ENCODE peak calls at places on chromosomes 4 and X, in four cellular contexts. One of them, this sample, is unnamed. For H3K9me3 and H3K4me1, the result is how much of the 10 kb centered on the place peaks cover.

GRCh38 chr4:38696697-38697096 is 32.7 kb downstream of the KLF3 start:
- DNase-seq in HCT116: no peak
- DNase-seq in endothelial cell of umbilical vein: no peak
- DNase-seq in upper lobe of right lung: no peak
- DNase-seq in this sample: no peak

GRCh38 chr4:169773889-169774288 is 16.1 kb upstream of the HPF1 start:
- DNase-seq in endothelial cell of umbilical vein: no peak
- DNase-seq in HCT116: no peak
- DNase-seq in upper lobe of right lung: no peak
- DNase-seq in this sample: no peak

GRCh38 chrX:40581333-40581910 is 652 bp downstream of the ATP6AP2 start:
- DNase-seq in endothelial cell of umbilical vein: peak
- DNase-seq in HCT116: no peak
- DNase-seq in upper lobe of right lung: no peak
- DNase-seq in this sample: no peak

GRCh38 chr4:35500812-35501211 is 743.5 kb downstream of the ARAP2 start:
- DNase-seq in upper lobe of right lung: no peak
- DNase-seq in HCT116: no peak
- DNase-seq in endothelial cell of umbilical vein: no peak
- DNase-seq in this sample: no peak

GRCh38 chrX:1316527-1316926 is 20.1 kb upstream of the IL3RA start:
- DNase-seq in HCT116: no peak
- DNase-seq in upper lobe of right lung: peak
- DNase-seq in endothelial cell of umbilical vein: no peak
- DNase-seq in this sample: peak

GRCh38 chrX:133792198-133792953 is 193.0 kb downstream of the GPC3 start:
- DNase-seq in upper lobe of right lung: peak
- DNase-seq in endothelial cell of umbilical vein: peak
- DNase-seq in HCT116: peak
- DNase-seq in this sample: peak

GRCh38 chr4:7313361-7313811 is 121.0 kb downstream of the SORCS2 start:
- DNase-seq in upper lobe of right lung: no peak
- DNase-seq in HCT116: no peak
- DNase-seq in endothelial cell of umbilical vein: no peak
- DNase-seq in this sample: no peak

GRCh38 chr4:15116509-15117079 is 114.3 kb downstream of the CPEB2 start:
- DNase-seq in endothelial cell of umbilical vein: no peak
- DNase-seq in HCT116: no peak
- DNase-seq in upper lobe of right lung: no peak
- DNase-seq in this sample: no peak

GRCh38 chrX:65596270-65596669 is 61.7 kb upstream of the LAS1L start:
- DNase-seq in HCT116: no peak
- DNase-seq in endothelial cell of umbilical vein: peak
- DNase-seq in upper lobe of right lung: no peak
- DNase-seq in this sample: no peak

GRCh38 chr4:142567199-142567598 is 278.9 kb downstream of the INPP4B start:
- DNase-seq in upper lobe of right lung: no peak
- DNase-seq in endothelial cell of umbilical vein: no peak
- DNase-seq in HCT116: peak
- DNase-seq in this sample: no peak

GRCh38 chr4:40976343-40976742 is 226.6 kb downstream of the NSUN7 start:
- DNase-seq in upper lobe of right lung: no peak
- DNase-seq in HCT116: peak
- DNase-seq in endothelial cell of umbilical vein: peak
- DNase-seq in this sample: no peak

GRCh38 chr4:180823116-180823515 is 1420.1 kb upstream of the TENM3 start:
- DNase-seq in HCT116: no peak
- DNase-seq in upper lobe of right lung: no peak
- DNase-seq in endothelial cell of umbilical vein: no peak
- DNase-seq in this sample: no peak

GRCh38 chr4:123788577-123788976 is 392.0 kb downstream of the SPRY1 start:
- DNase-seq in endothelial cell of umbilical vein: no peak
- DNase-seq in HCT116: no peak
- DNase-seq in upper lobe of right lung: no peak
- DNase-seq in this sample: no peak

GRCh38 chr4:137420901-137421384 is 111.4 kb downstream of the PCDH18 start:
- DNase-seq in upper lobe of right lung: no peak
- DNase-seq in endothelial cell of umbilical vein: no peak
- DNase-seq in HCT116: no peak
- DNase-seq in this sample: no peak

GRCh38 chrX:72712094-72712755 is 1.9 kb downstream of the PHKA1 start:
- DNase-seq in endothelial cell of umbilical vein: peak
- DNase-seq in upper lobe of right lung: no peak
- DNase-seq in HCT116: no peak
- DNase-seq in this sample: no peak

GRCh38 chr4:187618701-187619278 is 376.8 kb upstream of the ZFP42 start:
- DNase-seq in endothelial cell of umbilical vein: no peak
- DNase-seq in HCT116: no peak
- DNase-seq in upper lobe of right lung: no peak
- DNase-seq in this sample: no peak

GRCh38 chrX:46649421-46650260 is 76.1 kb downstream of the CHST7 start:
- DNase-seq in endothelial cell of umbilical vein: peak
- DNase-seq in HCT116: no peak
- DNase-seq in upper lobe of right lung: no peak
- DNase-seq in this sample: peak

GRCh38 chrX:19616959-19617358 is 101.7 kb upstream of the MAP3K15 start:
- DNase-seq in HCT116: no peak
- DNase-seq in endothelial cell of umbilical vein: no peak
- DNase-seq in upper lobe of right lung: no peak
- DNase-seq in this sample: no peak

GRCh38 chr4:5908836-5909235 is 15.9 kb upstream of the CRMP1 start:
- DNase-seq in upper lobe of right lung: no peak
- DNase-seq in endothelial cell of umbilical vein: no peak
- DNase-seq in HCT116: no peak
- DNase-seq in this sample: no peak

GRCh38 chr4:6732441-6733357 is 16.7 kb downstream of the BLOC1S4 start:
- DNase-seq in upper lobe of right lung: peak
- DNase-seq in HCT116: peak
- DNase-seq in endothelial cell of umbilical vein: peak
- DNase-seq in this sample: peak

GRCh38 chr4:12499693-12500092 is 984.4 kb downstream of the RAB28 start:
- DNase-seq in upper lobe of right lung: no peak
- DNase-seq in HCT116: no peak
- DNase-seq in endothelial cell of umbilical vein: no peak
- DNase-seq in this sample: no peak

GRCh38 chrX:39063037-39063436 is 261.8 kb downstream of the MID1IP1 start:
- DNase-seq in HCT116: no peak
- DNase-seq in endothelial cell of umbilical vein: no peak
- DNase-seq in upper lobe of right lung: peak
- DNase-seq in this sample: peak

GRCh38 chr4:133190098-133190497 is 41.0 kb downstream of the PCDH10 start:
- DNase-seq in upper lobe of right lung: no peak
- DNase-seq in endothelial cell of umbilical vein: no peak
- DNase-seq in HCT116: no peak
- DNase-seq in this sample: no peak

GRCh38 chr4:30770049-30770549 is 49.9 kb downstream of the PCDH7 start:
- DNase-seq in endothelial cell of umbilical vein: peak
- DNase-seq in upper lobe of right lung: no peak
- DNase-seq in HCT116: peak
- DNase-seq in this sample: no peak

GRCh38 chrX:151641564-151641963 is 53.7 kb upstream of the PRRG3 start:
- DNase-seq in upper lobe of right lung: no peak
- DNase-seq in HCT116: no peak
- DNase-seq in endothelial cell of umbilical vein: no peak
- DNase-seq in this sample: no peak

GRCh38 chr4:16227462-16227868 is 1.2 kb upstream of the TAPT1 start:
- DNase-seq in upper lobe of right lung: peak
- DNase-seq in HCT116: no peak
- DNase-seq in endothelial cell of umbilical vein: peak
- DNase-seq in this sample: peak

GRCh38 chr4:166972071-166972470 is 262.2 kb downstream of the SPOCK3 start:
- DNase-seq in upper lobe of right lung: no peak
- DNase-seq in HCT116: no peak
- DNase-seq in endothelial cell of umbilical vein: no peak
- DNase-seq in this sample: no peak

GRCh38 chrX:135264210-135264609 is 12.3 kb downstream of the ETDA start:
- DNase-seq in upper lobe of right lung: no peak
- DNase-seq in endothelial cell of umbilical vein: no peak
- DNase-seq in HCT116: no peak
- DNase-seq in this sample: no peak

GRCh38 chrX:15564981-15565579 is 35.7 kb downstream of the ACE2 start:
- DNase-seq in upper lobe of right lung: peak
- DNase-seq in HCT116: peak
- DNase-seq in endothelial cell of umbilical vein: peak
- DNase-seq in this sample: peak

GRCh38 chr4:82372502-82372873 is 1.3 kb downstream of the HNRNPD start:
- DNase-seq in HCT116: no peak
- DNase-seq in upper lobe of right lung: no peak
- DNase-seq in endothelial cell of umbilical vein: peak
- DNase-seq in this sample: no peak

GRCh38 chr4:38612996-38613395 is 51.0 kb upstream of the KLF3 start:
- DNase-seq in HCT116: no peak
- DNase-seq in endothelial cell of umbilical vein: peak
- DNase-seq in upper lobe of right lung: no peak
- DNase-seq in this sample: no peak

GRCh38 chr4:14644568-14645282 is 357.6 kb upstream of the CPEB2 start:
- DNase-seq in upper lobe of right lung: no peak
- DNase-seq in endothelial cell of umbilical vein: no peak
- DNase-seq in HCT116: no peak
- DNase-seq in this sample: no peak

GRCh38 chr4:11428701-11429571 is at the start of gene HS3ST1:
- DNase-seq in endothelial cell of umbilical vein: peak
- DNase-seq in HCT116: peak
- DNase-seq in upper lobe of right lung: peak
- DNase-seq in this sample: peak

GRCh38 chrX:13055486-13055885 is 11.1 kb upstream of the FAM9C start:
- DNase-seq in endothelial cell of umbilical vein: no peak
- DNase-seq in upper lobe of right lung: no peak
- DNase-seq in HCT116: no peak
- DNase-seq in this sample: no peak

GRCh38 chrX:68415289-68415688 is 18.0 kb downstream of the OPHN1 start:
- DNase-seq in HCT116: no peak
- DNase-seq in upper lobe of right lung: no peak
- DNase-seq in endothelial cell of umbilical vein: peak
- DNase-seq in this sample: no peak

GRCh38 chrX:147533426-147533825 is 378.3 kb upstream of the FMR1 start:
- DNase-seq in endothelial cell of umbilical vein: no peak
- DNase-seq in HCT116: no peak
- DNase-seq in upper lobe of right lung: no peak
- DNase-seq in this sample: no peak

GRCh38 chr4:9762823-9763475 is 18.5 kb upstream of the DRD5 start:
- DNase-seq in HCT116: peak
- DNase-seq in endothelial cell of umbilical vein: peak
- DNase-seq in upper lobe of right lung: no peak
- DNase-seq in this sample: no peak

GRCh38 chr4:147942729-147943128 is 210.8 kb downstream of the ARHGAP10 start:
- DNase-seq in endothelial cell of umbilical vein: no peak
- DNase-seq in HCT116: no peak
- DNase-seq in upper lobe of right lung: no peak
- DNase-seq in this sample: no peak

GRCh38 chrX:105150557-105150956 is 69.9 kb downstream of the TEX13A start:
- DNase-seq in upper lobe of right lung: no peak
- DNase-seq in endothelial cell of umbilical vein: peak
- DNase-seq in HCT116: no peak
- DNase-seq in this sample: no peak

GRCh38 chr4:20622701-20623100 is 77.6 kb upstream of the PACRGL start:
- DNase-seq in HCT116: no peak
- DNase-seq in endothelial cell of umbilical vein: no peak
- DNase-seq in upper lobe of right lung: no peak
- DNase-seq in this sample: no peak

GRCh38 chr4:63349674-63350025 is 1059.6 kb downstream of the TECRL start:
- DNase-seq in HCT116: no peak
- DNase-seq in endothelial cell of umbilical vein: no peak
- DNase-seq in upper lobe of right lung: no peak
- DNase-seq in this sample: peak

GRCh38 chr4:63348735-63349673 is 1060.2 kb downstream of the TECRL start:
- DNase-seq in HCT116: no peak
- DNase-seq in endothelial cell of umbilical vein: no peak
- DNase-seq in upper lobe of right lung: no peak
- DNase-seq in this sample: peak
- H3K9me3 ChIP-seq in HCT116: under half
- H3K9me3 ChIP-seq in endothelial cell of umbilical vein: under half
- H3K9me3 ChIP-seq in upper lobe of right lung: under half
- H3K9me3 ChIP-seq in this sample: under half

DNA sequence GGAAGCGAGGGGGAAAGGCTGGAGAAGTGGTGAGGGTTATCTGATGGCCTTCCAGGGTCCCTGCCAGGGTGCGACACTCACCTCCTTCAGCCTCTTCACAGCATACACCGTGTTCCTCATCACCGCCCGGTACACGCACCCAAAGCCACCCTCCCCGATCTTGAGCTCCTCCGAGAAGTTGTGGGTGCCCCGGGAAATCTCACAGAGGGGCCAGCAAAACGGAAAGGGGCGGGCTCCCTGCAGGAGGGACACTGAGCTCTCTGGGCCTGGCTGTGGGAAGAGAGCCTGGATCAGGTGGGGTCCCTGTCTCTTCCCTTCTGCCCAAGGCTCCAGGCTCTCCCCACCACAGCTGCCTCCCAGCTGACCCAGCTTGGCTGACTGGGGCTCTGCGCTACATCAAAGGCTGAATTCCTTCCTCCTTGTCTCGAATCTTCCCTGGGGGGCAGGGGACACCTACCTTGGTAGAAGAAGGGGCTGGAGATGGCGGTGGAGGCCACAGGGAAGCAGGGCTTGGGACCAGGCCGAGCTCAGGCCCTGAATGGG is 1.1 kb downstream of the IRAK1 start:
- DNase-seq in upper lobe of right lung: no peak
- DNase-seq in endothelial cell of umbilical vein: no peak
- DNase-seq in HCT116: no peak
- DNase-seq in this sample: no peak
- H3K4me1 ChIP-seq in upper lobe of right lung: under half
- H3K4me1 ChIP-seq in endothelial cell of umbilical vein: under half
- H3K4me1 ChIP-seq in HCT116: under half
- H3K4me1 ChIP-seq in this sample: under half

GRCh38 chrX:64204701-64205440 is 637 bp downstream of the AMER1 start:
- DNase-seq in HCT116: no peak
- DNase-seq in endothelial cell of umbilical vein: peak
- DNase-seq in upper lobe of right lung: peak
- DNase-seq in this sample: peak

GRCh38 chrX:64204252-64204651 is 1.3 kb downstream of the AMER1 start:
- DNase-seq in HCT116: no peak
- DNase-seq in endothelial cell of umbilical vein: no peak
- DNase-seq in upper lobe of right lung: peak
- DNase-seq in this sample: peak

GRCh38 chrX:64205441-64205734 is at the start of gene AMER1:
- DNase-seq in endothelial cell of umbilical vein: no peak
- DNase-seq in HCT116: no peak
- DNase-seq in upper lobe of right lung: no peak
- DNase-seq in this sample: no peak

GRCh38 chrX:64205735-64206491 is 405 bp upstream of the AMER1 start:
- DNase-seq in upper lobe of right lung: peak
- DNase-seq in HCT116: peak
- DNase-seq in endothelial cell of umbilical vein: peak
- DNase-seq in this sample: peak

GRCh38 chrX:64206556-64207162 is 1.2 kb upstream of the AMER1 start:
- DNase-seq in upper lobe of right lung: peak
- DNase-seq in HCT116: no peak
- DNase-seq in endothelial cell of umbilical vein: no peak
- DNase-seq in this sample: peak
- TF ChIP-seq CTCF in upper lobe of right lung: no peak
- TF ChIP-seq CTCF in HCT116: no peak
- TF ChIP-seq CTCF in endothelial cell of umbilical vein: no peak
- TF ChIP-seq CTCF in this sample: no peak

GRCh38 chrX:44897539-44897938 is 24.6 kb downstream of the KDM6A start:
- DNase-seq in endothelial cell of umbilical vein: no peak
- DNase-seq in HCT116: no peak
- DNase-seq in upper lobe of right lung: no peak
- DNase-seq in this sample: no peak
- H3K9me3 ChIP-seq in endothelial cell of umbilical vein: under half
- H3K9me3 ChIP-seq in HCT116: under half
- H3K9me3 ChIP-seq in upper lobe of right lung: under half
- H3K9me3 ChIP-seq in this sample: under half